ENCODE peak calls at places on chromosomes 2 and 18, in six cellular contexts. K is WERI-Rb-1, R is body of pancreas, X is ovary, L is NT2/D1, H is BJ. Z is an unnamed sample.

GRCh38 chr2:144154205-144154604 is 365.7 kb downstream of the ZEB2 start:
- DNase-seq in R (no peak), L (no peak), K (no peak), H (no peak), X (no peak), Z (no peak)

GRCh38 chr2:236748385-236748784 is 178.8 kb downstream of the ACKR3 start:
- DNase-seq in K (no peak), X (no peak), H (no peak), R (no peak), L (no peak), Z (no peak)

GRCh38 chr2:70431948-70432347 is 121.7 kb downstream of the TGFA start:
- DNase-seq in H (no peak), K (no peak), R (no peak), X (no peak), L (no peak), Z (no peak)

GRCh38 chr2:43877782-43878464 is 39.2 kb downstream of the ABCG8 start:
- DNase-seq in R (peak; percentile 77), L (peak; percentile 57), K (peak; percentile 87), H (peak; percentile 3), X (peak; percentile 30), Z (peak; percentile 87)

GRCh38 chr2:67667054-67667908 is 270.1 kb downstream of the ETAA1 start:
- DNase-seq in L (no peak), X (no peak), K (no peak), H (no peak), R (no peak), Z (no peak)

GRCh38 chr18:47262397-47263196 is 11.1 kb upstream of the SKOR2 start:
- DNase-seq in R (no peak), K (no peak), X (no peak), H (no peak), L (no peak), Z (no peak)

GRCh38 chr2:229335877-229336346 is 64.8 kb upstream of the PID1 start:
- DNase-seq in R (no peak), L (no peak), K (no peak), H (no peak), X (no peak), Z (no peak)

GRCh38 chr2:9333591-9334171 is 89.6 kb downstream of the ITGB1BP1 start:
- DNase-seq in L (peak; percentile 40), X (peak; percentile 34), K (peak; percentile 76), R (peak; percentile 70), H (peak; percentile 28), Z (peak; percentile 12)

GRCh38 chr2:69804416-69804815 is 25.0 kb upstream of the GMCL1 start:
- DNase-seq in R (no peak), L (no peak), K (no peak), H (no peak), X (no peak), Z (no peak)

GRCh38 chr18:63907649-63908048 is at the start of gene SERPINB10:
- DNase-seq in R (no peak), H (no peak), X (no peak), L (no peak), K (no peak), Z (no peak)

GRCh38 chr2:226746206-226746800 is 53.3 kb downstream of the IRS1 start:
- DNase-seq in R (no peak), H (no peak), X (no peak), K (no peak), L (no peak), Z (no peak)

GRCh38 chr18:21191596-21192307 is 50.3 kb upstream of the GREB1L start:
- DNase-seq in K (peak; percentile 60), X (no peak), H (no peak), L (peak; percentile 23), R (peak; percentile 27), Z (peak; percentile 70)

GRCh38 chr2:85250045-85250444 is 77.7 kb downstream of the TGOLN2 start:
- DNase-seq in R (no peak), K (no peak), H (no peak), X (no peak), L (no peak), Z (no peak)

GRCh38 chr2:100891911-100892642 is 72.1 kb downstream of the NPAS2 start:
- DNase-seq in L (no peak), K (no peak), X (no peak), H (no peak), R (no peak), Z (no peak)

GRCh38 chr2:13193900-13194299 is 477.2 kb downstream of the TRIB2 start:
- DNase-seq in L (peak; percentile 16), H (no peak), X (no peak), K (peak; percentile 28), R (no peak), Z (no peak)

GRCh38 chr2:16016282-16016681 is 75.9 kb downstream of the MYCN start:
- DNase-seq in H (no peak), R (no peak), K (no peak), X (no peak), L (no peak), Z (no peak)

GRCh38 chr2:128793414-128793813 is 474.7 kb upstream of the HS6ST1 start:
- DNase-seq in K (no peak), H (no peak), X (no peak), R (no peak), L (no peak), Z (no peak)

GRCh38 chr18:69866250-69866649 is 81.4 kb downstream of the CD226 start:
- DNase-seq in K (no peak), X (no peak), H (no peak), L (no peak), R (no peak), Z (no peak)

GRCh38 chr2:227335713-227336112 is 10.7 kb downstream of the MFF start:
- DNase-seq in H (no peak), K (no peak), X (no peak), R (no peak), L (no peak), Z (no peak)

GRCh38 chr2:212815453-212815852 is 276.9 kb upstream of the ERBB4 start:
- DNase-seq in R (no peak), K (no peak), X (no peak), H (no peak), L (no peak), Z (no peak)

GRCh38 chr2:223759569-223760430 is 77.6 kb downstream of the AP1S3 start:
- DNase-seq in R (peak; percentile 19), H (peak; percentile 15), K (no peak), X (no peak), L (no peak), Z (no peak)

GRCh38 chr2:44450806-44451205 is 89.1 kb downstream of the CAMKMT start:
- DNase-seq in H (no peak), R (no peak), X (no peak), K (no peak), L (no peak), Z (no peak)

DNA sequence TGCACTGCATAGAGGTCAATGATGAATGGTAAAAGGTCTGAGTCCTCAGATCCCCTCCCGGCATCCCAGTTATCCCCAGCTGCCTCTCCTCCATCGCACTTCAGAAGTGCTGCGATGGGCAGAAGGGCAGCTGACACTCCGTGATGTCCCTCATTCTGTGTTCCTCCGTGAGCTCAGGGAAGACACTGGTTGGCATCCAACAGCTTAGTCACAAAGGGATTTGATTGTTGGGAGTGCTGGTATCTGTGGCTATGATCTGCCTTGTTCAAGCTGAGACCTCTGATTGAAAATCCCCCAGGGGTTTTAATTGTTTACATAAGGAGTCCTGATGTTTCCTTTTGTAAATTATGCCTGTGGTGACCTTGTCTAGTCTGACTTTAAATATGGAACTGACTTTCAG is 19.0 kb upstream of the SAG start:
- DNase-seq in X (no peak), H (no peak), K (no peak), R (no peak), L (no peak), Z (no peak)
- H3K36me3 ChIP-seq in X (no peaks in the 10 kb centered on the region), H (peaks cover 33% of the 10 kb centered on the region), K (peaks cover 75% of the 10 kb centered on the region), R (peaks cover 57% of the 10 kb centered on the region), L (peaks cover 89% of the 10 kb centered on the region), Z (peaks cover 87% of the 10 kb centered on the region)

GRCh38 chr18:79367480-79367879 is 28.2 kb upstream of the NFATC1 start:
- DNase-seq in L (no peak), H (no peak), K (no peak), R (no peak), X (no peak), Z (no peak)

GRCh38 chr18:79368681-79369080 is 27.0 kb upstream of the NFATC1 start:
- DNase-seq in R (no peak), H (no peak), L (no peak), X (no peak), K (no peak), Z (no peak)

GRCh38 chr18:79367989-79368388 is 27.7 kb upstream of the NFATC1 start:
- DNase-seq in R (no peak), X (no peak), H (no peak), K (no peak), L (no peak), Z (no peak)

GRCh38 chr18:79366177-79367094 is 29.3 kb upstream of the NFATC1 start:
- DNase-seq in K (no peak), L (no peak), H (peak; percentile 85), R (no peak), X (no peak), Z (no peak)

DNA sequence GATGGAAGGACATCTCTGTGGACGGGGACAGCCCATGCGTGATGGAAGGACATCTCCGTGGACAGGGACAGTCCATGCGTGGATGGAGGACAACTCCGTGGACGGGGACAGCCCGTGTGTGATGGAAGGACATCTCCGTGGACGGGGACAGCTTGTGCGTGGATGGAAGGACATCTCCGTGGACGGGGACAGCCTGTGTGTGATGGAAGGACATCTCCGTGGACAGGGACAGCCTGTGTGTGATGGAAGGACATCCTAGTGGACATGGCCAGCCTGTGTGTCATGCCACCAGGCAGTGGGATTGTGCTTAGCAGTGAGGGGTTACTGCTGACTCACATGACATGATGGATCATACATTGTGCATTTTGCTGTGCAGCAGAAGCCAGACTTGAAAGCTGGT is 30.0 kb upstream of the NFATC1 start:
- DNase-seq in H (no peak), X (no peak), L (no peak), K (no peak), R (no peak), Z (no peak)
- H3K36me3 ChIP-seq in H (peaks cover 2% of the 10 kb centered on the region), X (no peaks in the 10 kb centered on the region), L (peaks cover 15% of the 10 kb centered on the region), K (peaks cover 18% of the 10 kb centered on the region), R (peaks cover 9% of the 10 kb centered on the region), Z (no peaks in the 10 kb centered on the region)

GRCh38 chr2:26283606-26284005 is 38.9 kb downstream of the HADHB start:
- DNase-seq in H (no peak), R (no peak), X (no peak), K (no peak), L (no peak), Z (no peak)

GRCh38 chr2:26284132-26284531 is 39.4 kb downstream of the HADHB start:
- DNase-seq in R (no peak), H (peak; percentile 28), X (no peak), L (no peak), K (no peak), Z (no peak)

GRCh38 chr2:26281226-26281625 is 36.5 kb downstream of the HADHB start:
- DNase-seq in X (no peak), K (no peak), L (no peak), H (no peak), R (no peak), Z (no peak)

GRCh38 chr2:26285931-26286330 is 41.2 kb downstream of the HADHB start:
- DNase-seq in K (no peak), X (no peak), L (no peak), R (no peak), H (no peak), Z (no peak)
- H3K36me3 ChIP-seq in K (peaks cover 40% of the 10 kb centered on the region), X (no peaks in the 10 kb centered on the region), L (peaks cover 30% of the 10 kb centered on the region), R (peaks cover 34% of the 10 kb centered on the region), H (peaks cover 3% of the 10 kb centered on the region), Z (peaks cover 22% of the 10 kb centered on the region)

GRCh38 chr2:111142101-111142500 is 21.4 kb downstream of the BCL2L11 start:
- DNase-seq in L (no peak), R (no peak), H (no peak), X (no peak), K (no peak), Z (no peak)
- H3K36me3 ChIP-seq in L (peaks cover 32% of the 10 kb centered on the region), R (no peaks in the 10 kb centered on the region), H (peaks cover 1% of the 10 kb centered on the region), X (no peaks in the 10 kb centered on the region), K (no peaks in the 10 kb centered on the region), Z (peaks cover 13% of the 10 kb centered on the region)

Z was measured in HAP-1.